ENCODE peak calls at places on chromosomes 5 and 9, in eight cellular contexts. P is nucleus accumbens; G is A549; Y is adrenal gland; V is H9; M is stimulated activated CD8-positive, alpha-beta memory T cell treated with anti-CD3 and anti-CD28 coated beads, Interleukin-7, amount 100 ng/mL, for 4 hours; B is fibroblast of villous mesenchyme; N is left lung. I is an unnamed sample.

GRCh38 chr5:170301149-170301548 is 3.6 kb upstream of the LCP2 start:
- DNase-seq in P (no peak), G (no peak), Y (no peak), V (no peak), M (no peak), B (no peak), N (no peak), I (no peak)

GRCh38 chr5:89071101-89071940 is 188.3 kb upstream of the MEF2C start:
- DNase-seq in P (no peak), G (no peak), Y (no peak), V (no peak), M (no peak), B (no peak), N (no peak), I (no peak)

GRCh38 chr5:179166886-179167841 is 107.0 kb downstream of the ZNF354C start:
- DNase-seq in P (peak), G (peak), Y (peak), V (peak), M (no peak), B (peak), N (peak), I (peak)

GRCh38 chr5:98771389-98772109 is 1.9 kb upstream of the RGMB start:
- DNase-seq in P (peak), G (peak), Y (peak), V (peak), M (no peak), B (peak), N (no peak), I (no peak)

GRCh38 chr5:43658499-43658898 is 55.5 kb downstream of the NNT start:
- DNase-seq in P (no peak), G (no peak), Y (no peak), V (no peak), M (no peak), B (peak), N (no peak), I (no peak)

GRCh38 chr9:34123682-34124081 is 2.8 kb downstream of the DCAF12 start:
- DNase-seq in P (no peak), G (no peak), Y (no peak), V (no peak), M (no peak), B (no peak), N (peak), I (no peak)

GRCh38 chr9:117494401-117495130 is 79.7 kb upstream of the ASTN2 start:
- DNase-seq in P (peak), G (no peak), Y (no peak), V (no peak), M (no peak), B (peak), N (no peak), I (no peak)

GRCh38 chr9:122192914-122193525 is 33.3 kb downstream of the MORN5 start:
- DNase-seq in P (no peak), G (no peak), Y (no peak), V (no peak), M (no peak), B (no peak), N (no peak), I (no peak)

GRCh38 chr5:115379622-115380344 is 83.3 kb upstream of the CCDC112 start:
- DNase-seq in P (no peak), G (no peak), Y (no peak), V (no peak), M (no peak), B (no peak), N (no peak), I (no peak)

GRCh38 chr5:68225188-68225910 is 9.8 kb downstream of the PIK3R1 start:
- DNase-seq in P (no peak), G (no peak), Y (peak), V (no peak), M (no peak), B (peak), N (peak), I (no peak)

GRCh38 chr5:103472820-103473219 is 89.8 kb downstream of the NUDT12 start:
- DNase-seq in P (no peak), G (peak), Y (no peak), V (no peak), M (no peak), B (peak), N (no peak), I (no peak)

GRCh38 chr9:132896906-132897305 is 18.2 kb downstream of the SPACA9 start:
- DNase-seq in P (peak), G (no peak), Y (peak), V (no peak), M (no peak), B (no peak), N (no peak), I (no peak)

GRCh38 chr5:59722875-59723274 is 170.7 kb downstream of the PDE4D start:
- DNase-seq in P (no peak), G (no peak), Y (no peak), V (no peak), M (no peak), B (no peak), N (no peak), I (no peak)

GRCh38 chr5:1466631-1467265 is 21.5 kb upstream of the SLC6A3 start:
- DNase-seq in P (no peak), G (no peak), Y (no peak), V (no peak), M (no peak), B (no peak), N (peak), I (no peak)

GRCh38 chr9:113649054-113649453 is 185.5 kb downstream of the RGS3 start:
- DNase-seq in P (peak), G (no peak), Y (peak), V (no peak), M (no peak), B (peak), N (no peak), I (no peak)

GRCh38 chr9:34994429-34995287 is 5.1 kb downstream of the DNAJB5 start:
- DNase-seq in P (peak), G (peak), Y (peak), V (peak), M (no peak), B (peak), N (no peak), I (no peak)